ENCODE peak calls at places on chromosome 21, in ten cellular contexts. One of them, this sample, is unnamed.

GRCh38 chr21:23890652-23891051 is 1716.6 kb downstream of the MRPL39 start:
- DNase-seq in AG09309: no peak
- DNase-seq in tibial artery: no peak
- DNase-seq in thyroid gland: no peak
- DNase-seq in Calu3: no peak
- DNase-seq in AG04450: no peak
- DNase-seq in astrocyte of the cerebellum: no peak
- DNase-seq in stomach: peak; percentile 42
- DNase-seq in GM13976: no peak
- DNase-seq in left ventricle myocardium inferior: no peak
- DNase-seq in this sample: no peak

GRCh38 chr21:28537371-28538079 is 455.2 kb downstream of the LTN1 start:
- DNase-seq in stomach: no peak
- DNase-seq in Calu3: no peak
- DNase-seq in thyroid gland: no peak
- DNase-seq in astrocyte of the cerebellum: peak; percentile 67
- DNase-seq in tibial artery: no peak
- DNase-seq in AG09309: peak; percentile 97
- DNase-seq in AG04450: peak; percentile 94
- DNase-seq in GM13976: no peak
- DNase-seq in left ventricle myocardium inferior: no peak
- DNase-seq in this sample: peak; percentile 99

GRCh38 chr21:44443891-44444285 is 11.4 kb upstream of the LRRC3 start:
- DNase-seq in thyroid gland: no peak
- DNase-seq in AG09309: no peak
- DNase-seq in GM13976: no peak
- DNase-seq in AG04450: no peak
- DNase-seq in astrocyte of the cerebellum: no peak
- DNase-seq in stomach: no peak
- DNase-seq in tibial artery: no peak
- DNase-seq in Calu3: no peak
- DNase-seq in left ventricle myocardium inferior: peak; percentile 4
- DNase-seq in this sample: no peak

GRCh38 chr21:15826908-15827601 is 97.3 kb downstream of the USP25 start:
- DNase-seq in tibial artery: no peak
- DNase-seq in GM13976: no peak
- DNase-seq in thyroid gland: no peak
- DNase-seq in left ventricle myocardium inferior: no peak
- DNase-seq in AG04450: no peak
- DNase-seq in Calu3: no peak
- DNase-seq in stomach: no peak
- DNase-seq in astrocyte of the cerebellum: no peak
- DNase-seq in AG09309: no peak
- DNase-seq in this sample: no peak

GRCh38 chr21:20388400-20388799 is 609.8 kb upstream of the NCAM2 start:
- DNase-seq in tibial artery: no peak
- DNase-seq in left ventricle myocardium inferior: no peak
- DNase-seq in Calu3: no peak
- DNase-seq in AG09309: no peak
- DNase-seq in thyroid gland: no peak
- DNase-seq in AG04450: no peak
- DNase-seq in stomach: no peak
- DNase-seq in astrocyte of the cerebellum: no peak
- DNase-seq in GM13976: no peak
- DNase-seq in this sample: no peak

GRCh38 chr21:32412998-32413504 is 545 bp downstream of the EVA1C start:
- DNase-seq in AG09309: no peak
- DNase-seq in left ventricle myocardium inferior: peak; percentile 49
- DNase-seq in stomach: peak; percentile 57
- DNase-seq in AG04450: no peak
- DNase-seq in GM13976: no peak
- DNase-seq in astrocyte of the cerebellum: no peak
- DNase-seq in Calu3: peak; percentile 4
- DNase-seq in tibial artery: peak; percentile 68
- DNase-seq in thyroid gland: peak; percentile 46
- DNase-seq in this sample: no peak

GRCh38 chr21:35810431-35810970 is 249.8 kb downstream of the SETD4 start:
- DNase-seq in AG04450: no peak
- DNase-seq in tibial artery: no peak
- DNase-seq in GM13976: no peak
- DNase-seq in left ventricle myocardium inferior: no peak
- DNase-seq in thyroid gland: no peak
- DNase-seq in stomach: no peak
- DNase-seq in astrocyte of the cerebellum: no peak
- DNase-seq in AG09309: no peak
- DNase-seq in Calu3: no peak
- DNase-seq in this sample: no peak

GRCh38 chr21:39781331-39781730 is 36.3 kb downstream of the IGSF5 start:
- DNase-seq in AG09309: no peak
- DNase-seq in tibial artery: no peak
- DNase-seq in GM13976: no peak
- DNase-seq in thyroid gland: no peak
- DNase-seq in AG04450: no peak
- DNase-seq in left ventricle myocardium inferior: no peak
- DNase-seq in Calu3: no peak
- DNase-seq in astrocyte of the cerebellum: no peak
- DNase-seq in stomach: no peak
- DNase-seq in this sample: no peak

GRCh38 chr21:21101911-21102310 is 103.7 kb downstream of the NCAM2 start:
- DNase-seq in thyroid gland: peak; percentile 4
- DNase-seq in GM13976: no peak
- DNase-seq in tibial artery: no peak
- DNase-seq in AG09309: no peak
- DNase-seq in Calu3: no peak
- DNase-seq in stomach: no peak
- DNase-seq in left ventricle myocardium inferior: no peak
- DNase-seq in astrocyte of the cerebellum: peak; percentile 27
- DNase-seq in AG04450: peak; percentile 43
- DNase-seq in this sample: no peak

GRCh38 chr21:38277501-38278111 is 20.8 kb downstream of the KCNJ15 start:
- DNase-seq in GM13976: no peak
- DNase-seq in AG04450: peak; percentile 95
- DNase-seq in Calu3: no peak
- DNase-seq in astrocyte of the cerebellum: peak; percentile 96
- DNase-seq in left ventricle myocardium inferior: no peak
- DNase-seq in thyroid gland: peak; percentile 54
- DNase-seq in stomach: no peak
- DNase-seq in AG09309: peak; percentile 98
- DNase-seq in tibial artery: peak; percentile 89
- DNase-seq in this sample: peak; percentile 97

GRCh38 chr21:23026878-23027277 is 2028.7 kb downstream of the NCAM2 start:
- DNase-seq in AG04450: no peak
- DNase-seq in thyroid gland: no peak
- DNase-seq in tibial artery: no peak
- DNase-seq in stomach: no peak
- DNase-seq in left ventricle myocardium inferior: no peak
- DNase-seq in GM13976: no peak
- DNase-seq in AG09309: no peak
- DNase-seq in Calu3: no peak
- DNase-seq in astrocyte of the cerebellum: no peak
- DNase-seq in this sample: no peak

DNA sequence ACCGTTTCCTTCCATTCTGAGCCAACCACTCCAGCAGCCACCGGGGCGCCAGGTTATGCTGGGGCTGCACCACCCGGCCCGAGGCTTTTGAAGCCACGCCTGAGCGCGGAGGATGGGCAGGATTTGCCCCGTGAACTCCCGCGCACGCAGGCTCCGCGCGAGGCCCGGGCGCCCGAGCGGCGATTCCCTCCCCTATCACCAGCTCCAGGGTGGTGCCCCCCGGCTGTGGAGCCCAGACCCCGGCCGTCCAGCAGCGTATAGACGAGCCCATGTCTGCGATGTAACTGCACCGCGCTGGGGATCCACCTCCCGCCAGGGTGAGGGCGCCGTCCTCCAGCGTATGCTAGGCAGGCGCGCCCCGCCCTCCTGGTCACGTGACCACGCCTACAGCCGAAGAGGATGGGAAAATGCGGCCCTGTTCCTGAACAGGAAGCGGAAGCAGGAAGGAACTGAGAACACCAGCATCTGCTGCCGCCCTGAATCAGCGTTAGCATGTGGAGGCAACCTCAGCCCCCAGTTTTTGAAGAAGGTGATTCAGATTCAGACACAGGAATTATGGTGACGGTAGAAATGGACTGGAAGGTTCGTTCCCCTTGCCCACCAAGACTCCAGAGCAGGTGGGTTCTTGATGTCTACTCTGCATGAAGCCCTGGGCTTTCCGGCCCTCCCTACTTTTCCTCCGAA is 46.0 kb downstream of the VPS26C start:
- DNase-seq in astrocyte of the cerebellum: peak; percentile 35
- DNase-seq in Calu3: peak; percentile 92
- DNase-seq in tibial artery: peak; percentile 95
- DNase-seq in thyroid gland: peak; percentile 92
- DNase-seq in left ventricle myocardium inferior: peak; percentile 97
- DNase-seq in GM13976: peak; percentile 92
- DNase-seq in AG04450: peak; percentile 71
- DNase-seq in AG09309: peak; percentile 46
- DNase-seq in stomach: peak; percentile 93
- DNase-seq in this sample: peak; percentile 78
- TF ChIP-seq CTCF in astrocyte of the cerebellum: no peak
- TF ChIP-seq CTCF in Calu3: no peak
- TF ChIP-seq CTCF in tibial artery: no peak
- TF ChIP-seq CTCF in thyroid gland: peak; percentile 43
- TF ChIP-seq CTCF in left ventricle myocardium inferior: peak; percentile 37
- TF ChIP-seq CTCF in GM13976: peak; percentile 55
- TF ChIP-seq CTCF in AG04450: peak; percentile 29
- TF ChIP-seq CTCF in AG09309: peak; percentile 36
- TF ChIP-seq CTCF in stomach: no peak
- TF ChIP-seq CTCF in this sample: peak; percentile 26

DNA sequence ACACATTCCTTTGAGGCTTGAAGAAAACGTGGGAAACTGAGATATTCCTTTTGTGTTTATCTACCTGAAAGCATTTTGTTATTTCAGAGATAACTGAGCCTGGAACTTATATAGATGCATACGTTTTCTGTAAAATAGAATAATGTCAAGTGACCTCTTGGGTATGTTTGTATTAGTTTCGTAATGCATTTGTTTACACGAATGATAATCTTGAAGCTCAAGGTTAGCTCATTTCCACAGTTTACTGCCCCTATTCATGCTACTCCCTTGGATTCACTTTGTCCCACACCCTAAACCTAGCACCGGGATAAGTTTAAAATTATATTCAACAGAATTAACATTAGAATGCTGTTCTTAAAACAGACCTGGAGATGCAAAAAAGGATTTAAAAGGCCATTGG is 54.4 kb downstream of the MRPL39 start:
- DNase-seq in GM13976: no peak
- DNase-seq in left ventricle myocardium inferior: no peak
- DNase-seq in tibial artery: no peak
- DNase-seq in Calu3: no peak
- DNase-seq in AG04450: no peak
- DNase-seq in thyroid gland: no peak
- DNase-seq in stomach: no peak
- DNase-seq in AG09309: no peak
- DNase-seq in astrocyte of the cerebellum: no peak
- DNase-seq in this sample: no peak
- TF ChIP-seq CTCF in GM13976: no peak
- TF ChIP-seq CTCF in left ventricle myocardium inferior: no peak
- TF ChIP-seq CTCF in tibial artery: no peak
- TF ChIP-seq CTCF in Calu3: no peak
- TF ChIP-seq CTCF in AG04450: no peak
- TF ChIP-seq CTCF in thyroid gland: no peak
- TF ChIP-seq CTCF in stomach: no peak
- TF ChIP-seq CTCF in AG09309: no peak
- TF ChIP-seq CTCF in astrocyte of the cerebellum: no peak
- TF ChIP-seq CTCF in this sample: no peak

GRCh38 chr21:45855248-45855801 is 126.2 kb upstream of the COL6A1 start:
- DNase-seq in astrocyte of the cerebellum: no peak
- DNase-seq in stomach: peak; percentile 21
- DNase-seq in GM13976: no peak
- DNase-seq in thyroid gland: no peak
- DNase-seq in left ventricle myocardium inferior: no peak
- DNase-seq in AG04450: no peak
- DNase-seq in AG09309: no peak
- DNase-seq in Calu3: no peak
- DNase-seq in tibial artery: no peak
- DNase-seq in this sample: no peak

GRCh38 chr21:45858180-45858579 is 123.4 kb upstream of the COL6A1 start:
- DNase-seq in thyroid gland: no peak
- DNase-seq in GM13976: no peak
- DNase-seq in astrocyte of the cerebellum: no peak
- DNase-seq in stomach: no peak
- DNase-seq in AG09309: no peak
- DNase-seq in left ventricle myocardium inferior: no peak
- DNase-seq in AG04450: no peak
- DNase-seq in tibial artery: no peak
- DNase-seq in Calu3: no peak
- DNase-seq in this sample: no peak

GRCh38 chr21:45857761-45858160 is 123.8 kb upstream of the COL6A1 start:
- DNase-seq in left ventricle myocardium inferior: no peak
- DNase-seq in AG09309: no peak
- DNase-seq in stomach: peak; percentile 21
- DNase-seq in AG04450: no peak
- DNase-seq in Calu3: no peak
- DNase-seq in astrocyte of the cerebellum: no peak
- DNase-seq in thyroid gland: no peak
- DNase-seq in GM13976: no peak
- DNase-seq in tibial artery: no peak
- DNase-seq in this sample: no peak

GRCh38 chr21:45856422-45856821 is 125.1 kb upstream of the COL6A1 start:
- DNase-seq in AG09309: no peak
- DNase-seq in left ventricle myocardium inferior: no peak
- DNase-seq in astrocyte of the cerebellum: no peak
- DNase-seq in AG04450: no peak
- DNase-seq in thyroid gland: no peak
- DNase-seq in stomach: peak; percentile 20
- DNase-seq in Calu3: no peak
- DNase-seq in tibial artery: no peak
- DNase-seq in GM13976: no peak
- DNase-seq in this sample: no peak

DNA sequence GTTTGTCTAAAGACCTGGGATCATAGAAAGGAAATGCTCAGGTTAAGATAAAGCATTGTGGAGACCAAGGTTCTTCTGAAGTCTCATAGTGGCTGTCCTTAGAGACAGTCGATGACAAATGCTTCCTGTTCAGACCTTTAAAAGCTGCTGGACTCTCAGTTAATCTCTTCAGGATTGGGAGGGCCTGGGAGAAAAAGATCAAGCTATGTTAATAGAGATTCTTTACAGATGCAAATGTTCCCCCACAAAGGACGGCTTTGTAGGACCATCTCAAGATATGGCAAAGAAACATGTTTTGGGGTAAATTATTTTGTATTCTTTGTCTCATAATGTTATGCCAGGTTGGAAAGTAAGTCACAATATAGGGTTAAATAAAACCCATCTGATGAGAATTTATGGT is 124.6 kb upstream of the COL6A1 start:
- DNase-seq in stomach: no peak
- DNase-seq in GM13976: no peak
- DNase-seq in AG04450: no peak
- DNase-seq in Calu3: no peak
- DNase-seq in astrocyte of the cerebellum: no peak
- DNase-seq in tibial artery: no peak
- DNase-seq in left ventricle myocardium inferior: no peak
- DNase-seq in AG09309: no peak
- DNase-seq in thyroid gland: no peak
- DNase-seq in this sample: no peak
- TF ChIP-seq CTCF in stomach: no peak
- TF ChIP-seq CTCF in GM13976: no peak
- TF ChIP-seq CTCF in AG04450: no peak
- TF ChIP-seq CTCF in Calu3: no peak
- TF ChIP-seq CTCF in astrocyte of the cerebellum: no peak
- TF ChIP-seq CTCF in tibial artery: no peak
- TF ChIP-seq CTCF in left ventricle myocardium inferior: no peak
- TF ChIP-seq CTCF in AG09309: no peak
- TF ChIP-seq CTCF in thyroid gland: no peak
- TF ChIP-seq CTCF in this sample: no peak

GRCh38 chr21:42124081-42124480 is 53.0 kb downstream of the UMODL1 start:
- DNase-seq in left ventricle myocardium inferior: no peak
- DNase-seq in GM13976: no peak
- DNase-seq in stomach: no peak
- DNase-seq in astrocyte of the cerebellum: no peak
- DNase-seq in tibial artery: no peak
- DNase-seq in AG09309: no peak
- DNase-seq in thyroid gland: no peak
- DNase-seq in AG04450: no peak
- DNase-seq in Calu3: no peak
- DNase-seq in this sample: no peak
- TF ChIP-seq CTCF in left ventricle myocardium inferior: no peak
- TF ChIP-seq CTCF in GM13976: no peak
- TF ChIP-seq CTCF in stomach: no peak
- TF ChIP-seq CTCF in astrocyte of the cerebellum: no peak
- TF ChIP-seq CTCF in tibial artery: no peak
- TF ChIP-seq CTCF in AG09309: no peak
- TF ChIP-seq CTCF in thyroid gland: no peak
- TF ChIP-seq CTCF in AG04450: no peak
- TF ChIP-seq CTCF in Calu3: no peak
- TF ChIP-seq CTCF in this sample: no peak